ENCODE peak calls at places on chromosomes 6 and 20, in nine cellular contexts. S is natural killer cell treated with Interleukin-12 subunit alpha and Interleukin-12 subunit beta and Interleukin-15 and Interleukin-18, amount 100 ng/mL, for 72 hours; E is substantia nigra; I is EL; H is hippocampal formation; M is NCI-H146; Q is T-helper 9 cell; V is pons; L is NCI-H1436. C is an unnamed sample.

GRCh38 chr20:53806683-53807401 is 213.2 kb upstream of the ZNF217 start:
- DNase-seq in S (no peak), E (no peak), I (no peak), H (no peak), M (no peak), Q (no peak), V (no peak), L (no peak), C (no peak)

GRCh38 chr6:131779304-131779703 is 28.5 kb upstream of the ENPP1 start:
- DNase-seq in S (no peak), E (no peak), I (no peak), H (no peak), M (no peak), Q (no peak), V (no peak), L (no peak), C (no peak)

GRCh38 chr6:130107710-130108109 is 89.3 kb downstream of the L3MBTL3 start:
- DNase-seq in S (no peak), E (no peak), I (no peak), H (no peak), M (no peak), Q (no peak), V (no peak), L (no peak), C (no peak)

GRCh38 chr20:60485012-60485760 is 527.0 kb downstream of the CDH26 start:
- DNase-seq in S (no peak), E (no peak), I (no peak), H (no peak), M (no peak), Q (no peak), V (no peak), L (no peak), C (no peak)

GRCh38 chr20:36541227-36542018 is at the start of gene MYL9:
- DNase-seq in S (peak), E (no peak), I (peak), H (no peak), M (peak), Q (no peak), V (no peak), L (no peak), C (peak)

GRCh38 chr6:44268095-44268628 is 2.1 kb upstream of the TMEM151B start:
- DNase-seq in S (no peak), E (peak), I (no peak), H (no peak), M (peak), Q (peak), V (peak), L (peak), C (peak)

GRCh38 chr20:4522310-4522709 is 199.4 kb upstream of the PRND start:
- DNase-seq in S (no peak), E (no peak), I (no peak), H (no peak), M (no peak), Q (no peak), V (no peak), L (no peak), C (no peak)

GRCh38 chr20:420169-420620 is 12.1 kb downstream of the RBCK1 start:
- DNase-seq in S (no peak), E (no peak), I (no peak), H (no peak), M (no peak), Q (no peak), V (no peak), L (no peak), C (no peak)

GRCh38 chr6:166222631-166223030 is 55.0 kb upstream of the TBXT start:
- DNase-seq in S (no peak), E (no peak), I (no peak), H (no peak), M (no peak), Q (no peak), V (no peak), L (no peak), C (no peak)

GRCh38 chr6:30447237-30447636 is 42.1 kb upstream of the HLA-E start:
- DNase-seq in S (no peak), E (no peak), I (peak), H (no peak), M (no peak), Q (no peak), V (no peak), L (no peak), C (peak)

GRCh38 chr6:92767101-92767500 is 652.3 kb downstream of the EPHA7 start:
- DNase-seq in S (no peak), E (no peak), I (no peak), H (no peak), M (no peak), Q (no peak), V (no peak), L (no peak), C (no peak)

GRCh38 chr20:8305449-8305978 is 173.4 kb downstream of the PLCB1 start:
- DNase-seq in S (peak), E (no peak), I (peak), H (no peak), M (peak), Q (peak), V (no peak), L (peak), C (peak)

GRCh38 chr6:12423852-12424251 is 133.7 kb downstream of the EDN1 start:
- DNase-seq in S (no peak), E (no peak), I (no peak), H (no peak), M (no peak), Q (no peak), V (no peak), L (no peak), C (no peak)

GRCh38 chr6:30814137-30815084 is 69.9 kb upstream of the DDR1 start:
- DNase-seq in S (no peak), E (no peak), I (peak), H (no peak), M (no peak), Q (peak), V (no peak), L (no peak), C (peak)

GRCh38 chr20:24643731-24644130 is 174.3 kb downstream of the SYNDIG1 start:
- DNase-seq in S (no peak), E (no peak), I (no peak), H (no peak), M (no peak), Q (no peak), V (no peak), L (no peak), C (no peak)

GRCh38 chr20:46349742-46350056 is 41.4 kb upstream of the CDH22 start:
- DNase-seq in S (no peak), E (no peak), I (no peak), H (no peak), M (peak), Q (no peak), V (no peak), L (no peak), C (no peak)

GRCh38 chr6:133546098-133546497 is 304.9 kb downstream of the EYA4 start:
- DNase-seq in S (no peak), E (no peak), I (no peak), H (no peak), M (no peak), Q (no peak), V (no peak), L (no peak), C (peak)

GRCh38 chr20:19560876-19561480 is 197.1 kb upstream of the RIN2 start:
- DNase-seq in S (no peak), E (no peak), I (peak), H (no peak), M (no peak), Q (no peak), V (no peak), L (no peak), C (peak)

GRCh38 chr6:137402143-137402542 is 92.1 kb downstream of the OLIG3 start:
- DNase-seq in S (no peak), E (no peak), I (no peak), H (no peak), M (no peak), Q (no peak), V (no peak), L (peak), C (no peak)

C was measured in EH.